ENCODE peak calls at places on chromosome 15, in five cellular contexts. One of them, this sample, is unnamed.

GRCh38 chr15:35546581-35547381 is 816 bp upstream of the DPH6 start:
- DNase-seq in iPS-NIHi11: no peak
- DNase-seq in vagina: no peak
- DNase-seq in activated CD4-positive, alpha-beta T cell treated with anti-CD3 and anti-CD28 coated beads, Interleukin-2, amount 50 U/mL, for 1 hour: no peak
- DNase-seq in putamen: peak; percentile 35
- DNase-seq in this sample: no peak

GRCh38 chr15:35271371-35272043 is 186.4 kb upstream of the NANOGP8 start:
- DNase-seq in iPS-NIHi11: no peak
- DNase-seq in vagina: no peak
- DNase-seq in activated CD4-positive, alpha-beta T cell treated with anti-CD3 and anti-CD28 coated beads, Interleukin-2, amount 50 U/mL, for 1 hour: no peak
- DNase-seq in putamen: no peak
- DNase-seq in this sample: no peak

GRCh38 chr15:101029971-101030661 is 111.0 kb downstream of the LRRK1 start:
- DNase-seq in iPS-NIHi11: no peak
- DNase-seq in vagina: peak; percentile 69
- DNase-seq in activated CD4-positive, alpha-beta T cell treated with anti-CD3 and anti-CD28 coated beads, Interleukin-2, amount 50 U/mL, for 1 hour: no peak
- DNase-seq in putamen: no peak
- DNase-seq in this sample: peak; percentile 13

GRCh38 chr15:75349851-75350588 is 3.2 kb downstream of the NEIL1 start:
- DNase-seq in iPS-NIHi11: peak; percentile 4
- DNase-seq in vagina: no peak
- DNase-seq in activated CD4-positive, alpha-beta T cell treated with anti-CD3 and anti-CD28 coated beads, Interleukin-2, amount 50 U/mL, for 1 hour: peak; percentile 42
- DNase-seq in putamen: no peak
- DNase-seq in this sample: peak; percentile 86

GRCh38 chr15:24956131-24956838 is 1.5 kb downstream of the SNRPN start:
- DNase-seq in iPS-NIHi11: peak; percentile 57
- DNase-seq in vagina: peak; percentile 83
- DNase-seq in activated CD4-positive, alpha-beta T cell treated with anti-CD3 and anti-CD28 coated beads, Interleukin-2, amount 50 U/mL, for 1 hour: peak; percentile 72
- DNase-seq in putamen: peak; percentile 70
- DNase-seq in this sample: peak; percentile 77

GRCh38 chr15:42348083-42348482 is 11.2 kb upstream of the CAPN3 start:
- DNase-seq in iPS-NIHi11: no peak
- DNase-seq in vagina: no peak
- DNase-seq in activated CD4-positive, alpha-beta T cell treated with anti-CD3 and anti-CD28 coated beads, Interleukin-2, amount 50 U/mL, for 1 hour: no peak
- DNase-seq in putamen: no peak
- DNase-seq in this sample: no peak

GRCh38 chr15:66594344-66594743 is 28.5 kb upstream of the LCTL start:
- DNase-seq in iPS-NIHi11: peak; percentile 45
- DNase-seq in vagina: no peak
- DNase-seq in activated CD4-positive, alpha-beta T cell treated with anti-CD3 and anti-CD28 coated beads, Interleukin-2, amount 50 U/mL, for 1 hour: no peak
- DNase-seq in putamen: no peak
- DNase-seq in this sample: no peak

GRCh38 chr15:69576948-69577351 is 124.3 kb downstream of the RPLP1 start:
- DNase-seq in iPS-NIHi11: no peak
- DNase-seq in vagina: no peak
- DNase-seq in activated CD4-positive, alpha-beta T cell treated with anti-CD3 and anti-CD28 coated beads, Interleukin-2, amount 50 U/mL, for 1 hour: no peak
- DNase-seq in putamen: no peak
- DNase-seq in this sample: no peak

GRCh38 chr15:87633471-87633870 is 623.1 kb downstream of the NTRK3 start:
- DNase-seq in iPS-NIHi11: no peak
- DNase-seq in vagina: no peak
- DNase-seq in activated CD4-positive, alpha-beta T cell treated with anti-CD3 and anti-CD28 coated beads, Interleukin-2, amount 50 U/mL, for 1 hour: no peak
- DNase-seq in putamen: no peak
- DNase-seq in this sample: no peak

GRCh38 chr15:45544266-45545023 is 21.9 kb upstream of the SLC30A4 start:
- DNase-seq in iPS-NIHi11: no peak
- DNase-seq in vagina: no peak
- DNase-seq in activated CD4-positive, alpha-beta T cell treated with anti-CD3 and anti-CD28 coated beads, Interleukin-2, amount 50 U/mL, for 1 hour: no peak
- DNase-seq in putamen: no peak
- DNase-seq in this sample: no peak

GRCh38 chr15:84911879-84912660 is 27.6 kb downstream of the SLC28A1 start:
- DNase-seq in iPS-NIHi11: no peak
- DNase-seq in vagina: peak; percentile 99
- DNase-seq in activated CD4-positive, alpha-beta T cell treated with anti-CD3 and anti-CD28 coated beads, Interleukin-2, amount 50 U/mL, for 1 hour: no peak
- DNase-seq in putamen: peak; percentile 63
- DNase-seq in this sample: no peak

GRCh38 chr15:51144021-51144532 is 49.4 kb upstream of the TNFAIP8L3 start:
- DNase-seq in iPS-NIHi11: no peak
- DNase-seq in vagina: no peak
- DNase-seq in activated CD4-positive, alpha-beta T cell treated with anti-CD3 and anti-CD28 coated beads, Interleukin-2, amount 50 U/mL, for 1 hour: no peak
- DNase-seq in putamen: no peak
- DNase-seq in this sample: no peak

GRCh38 chr15:95410757-95411156 is 919.7 kb upstream of the NR2F2 start:
- DNase-seq in iPS-NIHi11: no peak
- DNase-seq in vagina: no peak
- DNase-seq in activated CD4-positive, alpha-beta T cell treated with anti-CD3 and anti-CD28 coated beads, Interleukin-2, amount 50 U/mL, for 1 hour: no peak
- DNase-seq in putamen: no peak
- DNase-seq in this sample: no peak

GRCh38 chr15:83446904-83447708 is at the start of gene SH3GL3:
- DNase-seq in iPS-NIHi11: peak; percentile 79
- DNase-seq in vagina: no peak
- DNase-seq in activated CD4-positive, alpha-beta T cell treated with anti-CD3 and anti-CD28 coated beads, Interleukin-2, amount 50 U/mL, for 1 hour: peak; percentile 18
- DNase-seq in putamen: peak; percentile 92
- DNase-seq in this sample: peak; percentile 17

GRCh38 chr15:68676926-68677325 is 98.1 kb downstream of the CORO2B start:
- DNase-seq in iPS-NIHi11: no peak
- DNase-seq in vagina: no peak
- DNase-seq in activated CD4-positive, alpha-beta T cell treated with anti-CD3 and anti-CD28 coated beads, Interleukin-2, amount 50 U/mL, for 1 hour: no peak
- DNase-seq in putamen: no peak
- DNase-seq in this sample: no peak

GRCh38 chr15:90684281-90684680 is 32.9 kb upstream of the BLM start:
- DNase-seq in iPS-NIHi11: no peak
- DNase-seq in vagina: no peak
- DNase-seq in activated CD4-positive, alpha-beta T cell treated with anti-CD3 and anti-CD28 coated beads, Interleukin-2, amount 50 U/mL, for 1 hour: no peak
- DNase-seq in putamen: no peak
- DNase-seq in this sample: no peak

This sample was measured in naive thymus-derived CD4-positive, alpha-beta T cell.